ENCODE peak calls at places on chromosomes 6 and 20, in six cellular contexts. V is anterior cingulate cortex; O is glutamatergic neuron; M is left cardiac atrium; Z is naive thymus-derived CD4-positive, alpha-beta T cell; B is H7. G is an unnamed sample.

GRCh38 chr6:150730801-150731445 is 131.2 kb downstream of the PLEKHG1 start:
- DNase-seq in O (no peak), V (no peak), Z (no peak), M (no peak), B (no peak), G (no peak)

GRCh38 chr6:44342489-44342888 is at the start of gene SPATS1:
- DNase-seq in V (no peak), Z (no peak), B (peak; percentile 71), O (peak; percentile 45), M (no peak), G (peak; percentile 30)

GRCh38 chr20:18267815-18268214 is 20.5 kb upstream of the ZNF133 start:
- DNase-seq in B (peak; percentile 21), V (no peak), M (no peak), O (peak; percentile 58), Z (no peak), G (peak; percentile 56)

GRCh38 chr6:37077459-37078296 is 72.2 kb downstream of the FGD2 start:
- DNase-seq in Z (no peak), B (peak; percentile 84), M (peak; percentile 78), V (peak; percentile 10), O (no peak), G (peak; percentile 71)

GRCh38 chr20:6632187-6632586 is 135.3 kb upstream of the BMP2 start:
- DNase-seq in O (no peak), V (no peak), Z (no peak), B (no peak), M (peak; percentile 49), G (no peak)

GRCh38 chr6:142331075-142331551 is 29.3 kb downstream of the ADGRG6 start:
- DNase-seq in M (no peak), O (no peak), V (no peak), B (no peak), Z (peak; percentile 60), G (no peak)

GRCh38 chr6:101089640-101090039 is 208.5 kb upstream of the ASCC3 start:
- DNase-seq in Z (no peak), M (no peak), O (no peak), B (no peak), V (no peak), G (no peak)

GRCh38 chr20:57426156-57426769 is 35.1 kb downstream of the RBM38 start:
- DNase-seq in V (no peak), B (peak; percentile 72), M (no peak), O (no peak), Z (no peak), G (no peak)

GRCh38 chr6:39961178-39961577 is 26.9 kb upstream of the MOCS1 start:
- DNase-seq in M (no peak), B (no peak), V (no peak), O (no peak), Z (no peak), G (no peak)

GRCh38 chr6:8674088-8674487 is 238.7 kb upstream of the SLC35B3 start:
- DNase-seq in O (no peak), V (no peak), B (no peak), M (no peak), Z (no peak), G (no peak)

GRCh38 chr6:63740709-63741108 is 105.1 kb downstream of the PHF3 start:
- DNase-seq in O (no peak), Z (no peak), V (no peak), M (no peak), B (no peak), G (no peak)

GRCh38 chr6:155333414-155333813 is 19.1 kb upstream of the TFB1M start:
- DNase-seq in O (no peak), Z (no peak), B (no peak), M (no peak), V (no peak), G (no peak)

GRCh38 chr6:150567823-150568383 is 31.8 kb upstream of the PLEKHG1 start:
- DNase-seq in O (no peak), B (no peak), V (no peak), M (peak; percentile 33), Z (no peak), G (no peak)

GRCh38 chr6:108361312-108361932 is 66.6 kb downstream of the AFG1L start:
- DNase-seq in Z (no peak), O (no peak), B (no peak), V (no peak), M (no peak), G (no peak)

GRCh38 chr20:57657537-57658446 is 37.6 kb upstream of the ZBP1 start:
- DNase-seq in M (peak; percentile 69), Z (peak; percentile 75), O (peak; percentile 12), V (no peak), B (peak; percentile 47), G (no peak)